ENCODE peak calls at places on chromosomes 12 and 14, in nine cellular contexts. One of them, this sample, is unnamed.

GRCh38 chr12:6106208-6106607 is 18.3 kb downstream of the VWF start:
- DNase-seq in hepatocyte: no peak
- DNase-seq in naive thymus-derived CD4-positive, alpha-beta T cell: no peak
- DNase-seq in WERI-Rb-1: no peak
- DNase-seq in Panc1: no peak
- DNase-seq in neural progenitor cell: no peak
- DNase-seq in IMR-90: no peak
- DNase-seq in body of pancreas: no peak
- DNase-seq in testis: no peak
- DNase-seq in this sample: no peak

GRCh38 chr14:25121342-25122129 is 71.6 kb upstream of the STXBP6 start:
- DNase-seq in hepatocyte: peak; percentile 46
- DNase-seq in naive thymus-derived CD4-positive, alpha-beta T cell: no peak
- DNase-seq in WERI-Rb-1: no peak
- DNase-seq in Panc1: no peak
- DNase-seq in neural progenitor cell: no peak
- DNase-seq in IMR-90: peak; percentile 92
- DNase-seq in body of pancreas: no peak
- DNase-seq in testis: no peak
- DNase-seq in this sample: no peak

GRCh38 chr12:110073049-110073831 is 24.9 kb upstream of the C12orf76 start:
- DNase-seq in hepatocyte: no peak
- DNase-seq in naive thymus-derived CD4-positive, alpha-beta T cell: no peak
- DNase-seq in WERI-Rb-1: no peak
- DNase-seq in Panc1: no peak
- DNase-seq in neural progenitor cell: no peak
- DNase-seq in IMR-90: no peak
- DNase-seq in body of pancreas: peak; percentile 18
- DNase-seq in testis: peak; percentile 66
- DNase-seq in this sample: peak; percentile 75

GRCh38 chr12:107372229-107372658 is 278.9 kb upstream of the CRY1 start:
- DNase-seq in hepatocyte: no peak
- DNase-seq in naive thymus-derived CD4-positive, alpha-beta T cell: no peak
- DNase-seq in WERI-Rb-1: no peak
- DNase-seq in Panc1: no peak
- DNase-seq in neural progenitor cell: no peak
- DNase-seq in IMR-90: peak; percentile 27
- DNase-seq in body of pancreas: no peak
- DNase-seq in testis: no peak
- DNase-seq in this sample: no peak

GRCh38 chr14:102683399-102684275 is 91.2 kb downstream of the RCOR1 start:
- DNase-seq in hepatocyte: peak; percentile 41
- DNase-seq in naive thymus-derived CD4-positive, alpha-beta T cell: no peak
- DNase-seq in WERI-Rb-1: no peak
- DNase-seq in Panc1: no peak
- DNase-seq in neural progenitor cell: no peak
- DNase-seq in IMR-90: no peak
- DNase-seq in body of pancreas: peak; percentile 40
- DNase-seq in testis: peak; percentile 59
- DNase-seq in this sample: peak; percentile 62

GRCh38 chr12:62767946-62768345 is 167.0 kb downstream of the PPM1H start:
- DNase-seq in hepatocyte: no peak
- DNase-seq in naive thymus-derived CD4-positive, alpha-beta T cell: no peak
- DNase-seq in WERI-Rb-1: no peak
- DNase-seq in Panc1: no peak
- DNase-seq in neural progenitor cell: no peak
- DNase-seq in IMR-90: no peak
- DNase-seq in body of pancreas: no peak
- DNase-seq in testis: no peak
- DNase-seq in this sample: no peak

GRCh38 chr12:50066402-50066801 is 9.0 kb downstream of the ASIC1 start:
- DNase-seq in hepatocyte: no peak
- DNase-seq in naive thymus-derived CD4-positive, alpha-beta T cell: no peak
- DNase-seq in WERI-Rb-1: no peak
- DNase-seq in Panc1: no peak
- DNase-seq in neural progenitor cell: peak; percentile 66
- DNase-seq in IMR-90: peak; percentile 90
- DNase-seq in body of pancreas: no peak
- DNase-seq in testis: no peak
- DNase-seq in this sample: no peak

GRCh38 chr14:75158843-75159614 is 17.4 kb downstream of the TMED10 start:
- DNase-seq in hepatocyte: no peak
- DNase-seq in naive thymus-derived CD4-positive, alpha-beta T cell: no peak
- DNase-seq in WERI-Rb-1: no peak
- DNase-seq in Panc1: no peak
- DNase-seq in neural progenitor cell: no peak
- DNase-seq in IMR-90: peak; percentile 38
- DNase-seq in body of pancreas: no peak
- DNase-seq in testis: no peak
- DNase-seq in this sample: no peak

GRCh38 chr12:42124764-42125371 is 19.8 kb downstream of the GXYLT1 start:
- DNase-seq in hepatocyte: no peak
- DNase-seq in naive thymus-derived CD4-positive, alpha-beta T cell: no peak
- DNase-seq in WERI-Rb-1: no peak
- DNase-seq in Panc1: no peak
- DNase-seq in neural progenitor cell: no peak
- DNase-seq in IMR-90: no peak
- DNase-seq in body of pancreas: no peak
- DNase-seq in testis: no peak
- DNase-seq in this sample: no peak

GRCh38 chr14:77707355-77707723 is 484 bp downstream of the ALKBH1 start:
- DNase-seq in hepatocyte: peak; percentile 60
- DNase-seq in naive thymus-derived CD4-positive, alpha-beta T cell: no peak
- DNase-seq in WERI-Rb-1: peak; percentile 18
- DNase-seq in Panc1: peak; percentile 13
- DNase-seq in neural progenitor cell: peak; percentile 54
- DNase-seq in IMR-90: peak; percentile 63
- DNase-seq in body of pancreas: peak; percentile 13
- DNase-seq in testis: peak; percentile 56
- DNase-seq in this sample: no peak

GRCh38 chr14:79418649-79419415 is 792.5 kb downstream of the DIO2 start:
- DNase-seq in hepatocyte: no peak
- DNase-seq in naive thymus-derived CD4-positive, alpha-beta T cell: no peak
- DNase-seq in WERI-Rb-1: no peak
- DNase-seq in Panc1: no peak
- DNase-seq in neural progenitor cell: no peak
- DNase-seq in IMR-90: no peak
- DNase-seq in body of pancreas: no peak
- DNase-seq in testis: no peak
- DNase-seq in this sample: no peak

GRCh38 chr14:58297412-58297761 is 968 bp upstream of the ARID4A start:
- DNase-seq in hepatocyte: peak; percentile 59
- DNase-seq in naive thymus-derived CD4-positive, alpha-beta T cell: no peak
- DNase-seq in WERI-Rb-1: no peak
- DNase-seq in Panc1: no peak
- DNase-seq in neural progenitor cell: peak; percentile 75
- DNase-seq in IMR-90: no peak
- DNase-seq in body of pancreas: no peak
- DNase-seq in testis: peak; percentile 73
- DNase-seq in this sample: no peak

GRCh38 chr12:87667378-87667777 is 361.8 kb downstream of the C12orf50 start:
- DNase-seq in hepatocyte: peak; percentile 33
- DNase-seq in naive thymus-derived CD4-positive, alpha-beta T cell: no peak
- DNase-seq in WERI-Rb-1: peak; percentile 9
- DNase-seq in Panc1: no peak
- DNase-seq in neural progenitor cell: no peak
- DNase-seq in IMR-90: peak; percentile 35
- DNase-seq in body of pancreas: no peak
- DNase-seq in testis: no peak
- DNase-seq in this sample: no peak

GRCh38 chr12:47955059-47955458 is 8.3 kb upstream of the TMEM106C start:
- DNase-seq in hepatocyte: no peak
- DNase-seq in naive thymus-derived CD4-positive, alpha-beta T cell: no peak
- DNase-seq in WERI-Rb-1: no peak
- DNase-seq in Panc1: no peak
- DNase-seq in neural progenitor cell: no peak
- DNase-seq in IMR-90: no peak
- DNase-seq in body of pancreas: no peak
- DNase-seq in testis: no peak
- DNase-seq in this sample: no peak

GRCh38 chr12:83615152-83615551 is 928.4 kb downstream of the TMTC2 start:
- DNase-seq in hepatocyte: no peak
- DNase-seq in naive thymus-derived CD4-positive, alpha-beta T cell: no peak
- DNase-seq in WERI-Rb-1: no peak
- DNase-seq in Panc1: no peak
- DNase-seq in neural progenitor cell: no peak
- DNase-seq in IMR-90: no peak
- DNase-seq in body of pancreas: no peak
- DNase-seq in testis: no peak
- DNase-seq in this sample: no peak

GRCh38 chr14:75612157-75612556 is 33.7 kb downstream of the FLVCR2 start:
- DNase-seq in hepatocyte: no peak
- DNase-seq in naive thymus-derived CD4-positive, alpha-beta T cell: no peak
- DNase-seq in WERI-Rb-1: peak; percentile 61
- DNase-seq in Panc1: no peak
- DNase-seq in neural progenitor cell: peak; percentile 13
- DNase-seq in IMR-90: no peak
- DNase-seq in body of pancreas: no peak
- DNase-seq in testis: no peak
- DNase-seq in this sample: no peak

GRCh38 chr12:125228519-125229260 is 163.5 kb downstream of the AACS start:
- DNase-seq in hepatocyte: no peak
- DNase-seq in naive thymus-derived CD4-positive, alpha-beta T cell: no peak
- DNase-seq in WERI-Rb-1: peak; percentile 50
- DNase-seq in Panc1: no peak
- DNase-seq in neural progenitor cell: no peak
- DNase-seq in IMR-90: no peak
- DNase-seq in body of pancreas: no peak
- DNase-seq in testis: peak; percentile 83
- DNase-seq in this sample: no peak

GRCh38 chr12:64825143-64826011 is 930 bp downstream of the TBC1D30 start:
- DNase-seq in hepatocyte: no peak
- DNase-seq in naive thymus-derived CD4-positive, alpha-beta T cell: no peak
- DNase-seq in WERI-Rb-1: peak; percentile 22
- DNase-seq in Panc1: no peak
- DNase-seq in neural progenitor cell: peak; percentile 31
- DNase-seq in IMR-90: no peak
- DNase-seq in body of pancreas: no peak
- DNase-seq in testis: no peak
- DNase-seq in this sample: peak; percentile 21

GRCh38 chr12:132530451-132530850 is 40.5 kb downstream of the FBRSL1 start:
- DNase-seq in hepatocyte: no peak
- DNase-seq in naive thymus-derived CD4-positive, alpha-beta T cell: no peak
- DNase-seq in WERI-Rb-1: peak; percentile 85
- DNase-seq in Panc1: no peak
- DNase-seq in neural progenitor cell: no peak
- DNase-seq in IMR-90: no peak
- DNase-seq in body of pancreas: no peak
- DNase-seq in testis: no peak
- DNase-seq in this sample: no peak
- H3K27ac ChIP-seq in hepatocyte: no peak overlapping the region
- H3K27ac ChIP-seq in naive thymus-derived CD4-positive, alpha-beta T cell: no peak overlapping the region
- H3K27ac ChIP-seq in WERI-Rb-1: peak overlapping the region; percentile 99
- H3K27ac ChIP-seq in Panc1: no peak overlapping the region
- H3K27ac ChIP-seq in neural progenitor cell: no peak overlapping the region
- H3K27ac ChIP-seq in IMR-90: no peak overlapping the region
- H3K27ac ChIP-seq in body of pancreas: no peak overlapping the region
- H3K27ac ChIP-seq in testis: no peak overlapping the region
- H3K27ac ChIP-seq in this sample: no peak overlapping the region

DNA sequence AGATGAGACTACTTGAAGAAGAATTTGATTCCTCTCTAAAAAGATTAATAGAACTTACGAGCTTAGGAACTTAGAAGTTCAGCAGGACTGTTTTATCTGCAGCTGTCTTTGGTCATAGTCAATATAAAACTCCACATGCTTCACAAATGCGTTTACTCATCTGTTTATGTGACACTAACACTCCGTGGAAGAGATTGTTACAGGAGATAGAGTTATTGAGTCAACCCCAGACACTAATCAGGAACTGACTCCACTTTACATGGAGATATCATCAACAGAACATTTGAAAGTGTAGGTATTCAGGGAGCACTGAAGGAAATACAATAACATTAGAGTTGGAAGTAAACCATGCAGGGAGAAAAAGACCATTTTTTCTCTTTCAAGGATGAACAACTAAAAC is 92.8 kb downstream of the LRFN5 start:
- DNase-seq in hepatocyte: no peak
- DNase-seq in naive thymus-derived CD4-positive, alpha-beta T cell: no peak
- DNase-seq in WERI-Rb-1: no peak
- DNase-seq in Panc1: no peak
- DNase-seq in neural progenitor cell: no peak
- DNase-seq in IMR-90: peak; percentile 33
- DNase-seq in body of pancreas: no peak
- DNase-seq in testis: no peak
- DNase-seq in this sample: no peak
- H3K27ac ChIP-seq in hepatocyte: no peak overlapping the region
- H3K27ac ChIP-seq in naive thymus-derived CD4-positive, alpha-beta T cell: no peak overlapping the region
- H3K27ac ChIP-seq in WERI-Rb-1: no peak overlapping the region
- H3K27ac ChIP-seq in Panc1: no peak overlapping the region
- H3K27ac ChIP-seq in neural progenitor cell: no peak overlapping the region
- H3K27ac ChIP-seq in IMR-90: no peak overlapping the region
- H3K27ac ChIP-seq in body of pancreas: no peak overlapping the region
- H3K27ac ChIP-seq in testis: no peak overlapping the region
- H3K27ac ChIP-seq in this sample: no peak overlapping the region

DNA sequence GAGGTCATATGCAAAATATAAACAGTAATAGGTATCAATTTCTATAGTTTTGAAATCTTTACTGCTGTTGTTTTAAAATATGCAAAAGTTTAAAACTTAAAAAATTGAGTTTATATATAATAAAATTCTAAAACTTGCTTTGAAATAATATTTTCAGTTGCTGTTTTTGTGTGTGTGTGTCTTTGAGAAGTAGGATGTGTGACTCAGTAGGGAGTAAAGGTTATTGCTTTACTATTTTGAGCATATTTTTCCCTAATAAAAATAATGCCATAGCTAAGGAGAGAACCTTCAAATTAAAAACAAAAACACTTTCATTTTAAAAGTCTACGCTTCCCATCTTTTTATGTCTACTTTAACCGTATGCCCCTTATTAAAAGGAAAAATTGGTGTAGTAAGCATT is 238.1 kb downstream of the FBXL14 start:
- DNase-seq in hepatocyte: no peak
- DNase-seq in naive thymus-derived CD4-positive, alpha-beta T cell: no peak
- DNase-seq in WERI-Rb-1: no peak
- DNase-seq in Panc1: no peak
- DNase-seq in neural progenitor cell: no peak
- DNase-seq in IMR-90: peak; percentile 19
- DNase-seq in body of pancreas: no peak
- DNase-seq in testis: no peak
- DNase-seq in this sample: no peak
- H3K27ac ChIP-seq in hepatocyte: no peak overlapping the region
- H3K27ac ChIP-seq in naive thymus-derived CD4-positive, alpha-beta T cell: no peak overlapping the region
- H3K27ac ChIP-seq in WERI-Rb-1: no peak overlapping the region
- H3K27ac ChIP-seq in Panc1: no peak overlapping the region
- H3K27ac ChIP-seq in neural progenitor cell: no peak overlapping the region
- H3K27ac ChIP-seq in IMR-90: no peak overlapping the region
- H3K27ac ChIP-seq in body of pancreas: no peak overlapping the region
- H3K27ac ChIP-seq in testis: no peak overlapping the region
- H3K27ac ChIP-seq in this sample: no peak overlapping the region

DNA sequence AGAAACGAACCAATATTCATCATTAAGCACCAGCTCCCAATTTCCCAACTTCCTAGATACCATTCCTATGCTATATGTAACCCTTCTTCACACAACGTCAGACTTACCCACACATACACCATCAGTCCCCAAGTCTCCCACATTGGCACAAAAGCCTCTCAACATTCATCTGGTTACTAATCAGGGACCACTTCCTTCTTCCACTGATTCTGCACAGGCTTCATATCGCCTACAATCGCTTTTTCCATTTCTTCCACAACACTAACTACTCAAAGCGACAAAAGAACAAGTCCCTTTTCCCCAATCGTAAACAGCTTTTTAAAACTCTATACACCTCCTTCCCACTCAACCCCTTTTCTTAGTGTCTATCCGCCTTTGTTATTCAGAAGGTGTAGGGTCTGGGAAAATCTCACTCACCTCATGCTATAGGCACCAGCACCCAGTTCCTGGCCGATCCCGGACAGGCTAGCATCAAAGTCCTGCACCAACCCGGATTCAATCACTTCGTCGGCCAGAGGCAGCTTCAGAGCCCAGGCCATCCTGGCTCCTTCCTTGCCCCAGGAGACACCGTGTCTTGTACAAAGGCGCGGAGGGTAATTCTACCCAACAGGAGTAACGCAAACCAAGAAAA is 936 bp downstream of the TFCP2 start:
- DNase-seq in hepatocyte: peak; percentile 44
- DNase-seq in naive thymus-derived CD4-positive, alpha-beta T cell: no peak
- DNase-seq in WERI-Rb-1: no peak
- DNase-seq in Panc1: no peak
- DNase-seq in neural progenitor cell: peak; percentile 55
- DNase-seq in IMR-90: peak; percentile 48
- DNase-seq in body of pancreas: peak; percentile 17
- DNase-seq in testis: peak; percentile 48
- DNase-seq in this sample: no peak
- H3K27ac ChIP-seq in hepatocyte: peak overlapping the region; percentile 99
- H3K27ac ChIP-seq in naive thymus-derived CD4-positive, alpha-beta T cell: peak overlapping the region; percentile 99
- H3K27ac ChIP-seq in WERI-Rb-1: peak overlapping the region; percentile 99
- H3K27ac ChIP-seq in Panc1: peak overlapping the region; percentile 96
- H3K27ac ChIP-seq in neural progenitor cell: peak overlapping the region; percentile 97
- H3K27ac ChIP-seq in IMR-90: peak overlapping the region; percentile 95
- H3K27ac ChIP-seq in body of pancreas: peak overlapping the region; percentile 100
- H3K27ac ChIP-seq in testis: peak overlapping the region; percentile 99
- H3K27ac ChIP-seq in this sample: peak overlapping the region; percentile 96